ENCODE peak calls at places on chromosome 5, in seven cellular contexts. V is HCT116, Q is H1, Y is HepG2, U is K562, I is SK-N-SH, F is GM12878. E is an unnamed sample.

GRCh38 chr5:83562817-83563557 is 91.4 kb downstream of the VCAN start:
- DNase-seq in V (no peak), Q (no peak), Y (peak; percentile 56), U (no peak), I (no peak), F (no peak), E (no peak)

GRCh38 chr5:143714629-143715028 is 97.3 kb upstream of the HMHB1 start:
- DNase-seq in V (no peak), Q (no peak), Y (no peak), U (no peak), I (no peak), F (peak; percentile 20), E (no peak)

GRCh38 chr5:54229041-54229780 is 81.2 kb downstream of the ARL15 start:
- DNase-seq in V (peak; percentile 38), Q (peak; percentile 86), Y (peak; percentile 25), U (peak; percentile 46), I (peak; percentile 47), F (no peak), E (peak; percentile 28)

GRCh38 chr5:30103056-30104020 is 1090.1 kb upstream of the CDH6 start:
- DNase-seq in V (no peak), Q (no peak), Y (no peak), U (no peak), I (no peak), F (no peak), E (no peak)

GRCh38 chr5:165869066-165869465 is 2363.6 kb downstream of the MAT2B start:
- DNase-seq in V (no peak), Q (no peak), Y (no peak), U (no peak), I (no peak), F (no peak), E (no peak)

GRCh38 chr5:120942551-120942950 is 478.5 kb downstream of the PRR16 start:
- DNase-seq in V (no peak), Q (no peak), Y (no peak), U (no peak), I (no peak), F (no peak), E (no peak)

GRCh38 chr5:170603578-170604565 is 100.1 kb downstream of the KCNIP1 start:
- DNase-seq in V (peak; percentile 22), Q (peak; percentile 92), Y (peak; percentile 46), U (peak; percentile 86), I (peak; percentile 84), F (no peak), E (peak; percentile 52)

GRCh38 chr5:113056988-113057387 is 80.4 kb downstream of the DCP2 start:
- DNase-seq in V (no peak), Q (no peak), Y (no peak), U (no peak), I (peak; percentile 29), F (no peak), E (no peak)

GRCh38 chr5:78467744-78468357 is 107.4 kb downstream of the SCAMP1 start:
- DNase-seq in V (no peak), Q (no peak), Y (peak; percentile 31), U (peak; percentile 44), I (peak; percentile 36), F (peak; percentile 3), E (peak; percentile 40)

GRCh38 chr5:142192296-142192695 is 83.7 kb downstream of the NDFIP1 start:
- DNase-seq in V (no peak), Q (no peak), Y (no peak), U (no peak), I (no peak), F (no peak), E (no peak)

GRCh38 chr5:132469380-132470372 is 20.9 kb downstream of the IRF1 start:
- DNase-seq in V (no peak), Q (no peak), Y (peak; percentile 60), U (no peak), I (no peak), F (no peak), E (peak; percentile 38)

GRCh38 chr5:157476699-157477408 is 16.8 kb downstream of the NIPAL4 start:
- DNase-seq in V (peak; percentile 45), Q (no peak), Y (peak; percentile 75), U (peak; percentile 70), I (peak; percentile 85), F (no peak), E (peak; percentile 81)

GRCh38 chr5:157143127-157143959 is 678 bp upstream of the MED7 start:
- DNase-seq in V (no peak), Q (no peak), Y (no peak), U (peak; percentile 77), I (peak; percentile 64), F (no peak), E (peak; percentile 48)

GRCh38 chr5:143515829-143516228 is 112.3 kb upstream of the NR3C1 start:
- DNase-seq in V (no peak), Q (no peak), Y (no peak), U (no peak), I (no peak), F (no peak), E (no peak)

GRCh38 chr5:76679231-76679630 is 36.7 kb upstream of the F2R start:
- DNase-seq in V (no peak), Q (no peak), Y (no peak), U (no peak), I (no peak), F (no peak), E (no peak)

GRCh38 chr5:109399092-109399759 is 10.5 kb downstream of the PJA2 start:
- DNase-seq in V (no peak), Q (no peak), Y (no peak), U (peak; percentile 15), I (no peak), F (no peak), E (no peak)

GRCh38 chr5:119117237-119117636 is 46.4 kb downstream of the DMXL1 start:
- DNase-seq in V (no peak), Q (no peak), Y (no peak), U (no peak), I (no peak), F (no peak), E (no peak)

GRCh38 chr5:135492319-135492626 is 40.1 kb upstream of the TIFAB start:
- DNase-seq in V (no peak), Q (no peak), Y (no peak), U (no peak), I (no peak), F (no peak), E (no peak)

GRCh38 chr5:1547236-1547635 is 23.5 kb upstream of the LPCAT1 start:
- DNase-seq in V (no peak), Q (no peak), Y (no peak), U (no peak), I (no peak), F (no peak), E (no peak)

GRCh38 chr5:170028124-170028523 is 47.8 kb upstream of the INSYN2B start:
- DNase-seq in V (no peak), Q (no peak), Y (no peak), U (no peak), I (no peak), F (no peak), E (no peak)

GRCh38 chr5:72647806-72648205 is 140.6 kb upstream of the ZNF366 start:
- DNase-seq in V (no peak), Q (no peak), Y (no peak), U (no peak), I (peak; percentile 27), F (no peak), E (no peak)

GRCh38 chr5:14715481-14715880 is 51.0 kb downstream of the OTULIN start:
- DNase-seq in V (no peak), Q (no peak), Y (no peak), U (no peak), I (no peak), F (no peak), E (no peak)

DNA sequence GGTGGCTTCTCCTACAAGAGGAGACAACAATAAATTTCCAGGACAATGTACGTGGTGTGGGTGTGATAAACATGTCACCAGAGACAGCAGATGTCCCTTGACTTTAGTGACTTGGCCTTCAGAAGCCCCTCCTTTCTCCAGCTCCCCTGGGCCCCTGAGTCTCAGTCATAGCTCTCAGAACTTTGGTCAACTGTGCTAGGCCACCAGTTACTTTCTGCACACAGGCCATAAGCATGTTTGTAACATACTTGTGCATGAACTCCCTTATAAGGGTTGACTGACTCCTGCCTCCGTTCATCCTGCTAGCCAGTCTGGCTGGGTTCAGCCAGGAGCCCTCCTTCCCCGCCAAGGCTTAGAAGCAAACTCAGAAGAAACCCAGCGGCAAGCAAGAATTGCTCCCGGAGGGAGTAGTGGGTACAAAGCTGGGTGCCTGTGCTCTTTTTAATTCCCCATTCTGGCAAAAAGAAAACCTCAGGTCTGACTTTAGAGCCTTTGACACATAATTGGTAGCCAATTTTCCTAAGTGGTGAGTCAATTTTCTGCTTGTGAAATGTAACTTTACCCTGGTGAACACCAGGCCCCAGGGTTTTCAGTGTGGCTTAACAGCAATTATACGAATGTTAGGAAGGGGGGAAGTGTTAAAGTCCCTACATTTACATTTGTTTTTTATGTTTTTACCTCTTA is 49.2 kb downstream of the EBF1 start:
- DNase-seq in V (no peak), Q (no peak), Y (no peak), U (no peak), I (no peak), F (no peak), E (no peak)
- TF ChIP-seq JUND in V (no peak), Q (no peak), Y (no peak), U (no peak), I (no peak), F (no peak), E (no peak)

DNA sequence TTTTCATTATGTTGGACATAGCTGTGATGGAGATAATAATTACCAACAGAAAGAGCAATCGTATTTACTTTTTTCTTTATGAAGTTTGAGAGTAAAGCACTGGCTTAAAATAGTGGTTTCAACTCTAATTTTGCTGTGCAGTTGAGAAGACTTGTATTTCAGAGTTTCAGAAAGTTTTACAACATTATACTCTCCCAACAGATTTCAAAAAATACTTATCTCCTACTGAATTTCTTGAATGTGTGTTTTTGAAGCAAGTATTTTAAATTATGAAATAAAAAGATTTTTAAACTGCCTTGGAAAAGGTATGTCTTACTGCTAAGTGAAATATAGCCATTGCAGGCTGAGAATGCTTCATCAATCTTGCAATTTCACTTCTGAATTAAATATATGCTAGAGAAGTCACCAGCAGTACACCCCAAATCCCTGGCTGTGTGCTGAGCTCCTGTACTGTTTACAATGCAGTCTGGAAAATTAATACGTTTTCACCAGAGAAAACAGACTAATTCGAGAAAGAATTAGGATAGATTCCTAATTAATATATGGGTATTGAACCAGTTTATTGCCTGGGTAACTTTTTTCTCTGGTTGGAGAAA is 3.0 kb downstream of the PRDM6 start:
- DNase-seq in V (no peak), Q (no peak), Y (no peak), U (no peak), I (no peak), F (no peak), E (no peak)
- TF ChIP-seq JUND in V (no peak), Q (no peak), Y (no peak), U (no peak), I (no peak), F (no peak), E (no peak)

GRCh38 chr5:168314735-168315411 is 23.4 kb downstream of the WWC1 start:
- DNase-seq in V (peak; percentile 86), Q (no peak), Y (peak; percentile 97), U (no peak), I (no peak), F (no peak), E (no peak)
- TF ChIP-seq JUND in V (peak; percentile 67), Q (no peak), Y (peak; percentile 60), U (no peak), I (peak; percentile 91), F (no peak), E (no peak)

DNA sequence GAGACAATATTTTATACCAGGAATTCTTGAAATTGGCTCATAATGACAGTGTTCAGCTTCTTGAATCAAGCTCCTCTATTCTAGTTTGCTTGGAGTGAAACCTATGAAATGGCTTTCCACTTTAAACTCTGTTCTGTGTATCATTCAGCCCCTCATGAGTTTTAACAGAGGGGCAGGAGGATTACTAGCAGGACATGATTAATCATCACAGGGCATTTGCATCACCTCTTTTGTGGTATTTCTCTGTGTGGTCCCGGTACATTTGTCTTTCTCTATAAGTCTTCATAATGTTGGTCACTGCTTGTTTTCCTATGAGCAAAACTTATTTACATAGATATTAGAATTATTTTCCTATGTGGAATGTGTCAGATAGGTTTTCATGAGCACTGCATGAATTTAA is 21.2 kb downstream of the CAST start:
- DNase-seq in V (no peak), Q (no peak), Y (no peak), U (no peak), I (no peak), F (no peak), E (no peak)
- TF ChIP-seq JUND in V (no peak), Q (no peak), Y (no peak), U (no peak), I (no peak), F (no peak), E (no peak)